ENCODE peak calls at places on chromosomes 7 and 10, in four cellular contexts. One of them, this sample, is unnamed.

GRCh38 chr10:97210576-97210975 is 24.8 kb upstream of the SLIT1 start:
- DNase-seq in OCI-LY7: peak; percentile 68
- DNase-seq in neural progenitor cell: peak; percentile 77
- DNase-seq in IMR-90: peak; percentile 66
- DNase-seq in this sample: peak; percentile 63

GRCh38 chr7:108210796-108211195 is 80.6 kb upstream of the LAMB4 start:
- DNase-seq in neural progenitor cell: no peak
- DNase-seq in IMR-90: no peak
- DNase-seq in OCI-LY7: no peak
- DNase-seq in this sample: no peak

GRCh38 chr10:77360121-77360520 is 277.5 kb downstream of the KCNMA1 start:
- DNase-seq in IMR-90: peak; percentile 52
- DNase-seq in neural progenitor cell: no peak
- DNase-seq in OCI-LY7: no peak
- DNase-seq in this sample: no peak

GRCh38 chr10:94879214-94879613 is 59.2 kb upstream of the CYP2C9 start:
- DNase-seq in IMR-90: no peak
- DNase-seq in neural progenitor cell: no peak
- DNase-seq in OCI-LY7: no peak
- DNase-seq in this sample: no peak

GRCh38 chr10:80015911-80016590 is 62.4 kb upstream of the TMEM254 start:
- DNase-seq in neural progenitor cell: no peak
- DNase-seq in OCI-LY7: no peak
- DNase-seq in IMR-90: no peak
- DNase-seq in this sample: no peak

GRCh38 chr10:101767966-101768790 is 7.7 kb downstream of the FGF8 start:
- DNase-seq in OCI-LY7: no peak
- DNase-seq in IMR-90: no peak
- DNase-seq in neural progenitor cell: peak; percentile 35
- DNase-seq in this sample: no peak

GRCh38 chr10:117537436-117537903 is 5.1 kb upstream of the EMX2 start:
- DNase-seq in IMR-90: no peak
- DNase-seq in OCI-LY7: no peak
- DNase-seq in neural progenitor cell: peak; percentile 83
- DNase-seq in this sample: peak; percentile 23

GRCh38 chr10:61970182-61971015 is 68.9 kb downstream of the ARID5B start:
- DNase-seq in OCI-LY7: peak; percentile 49
- DNase-seq in neural progenitor cell: no peak
- DNase-seq in IMR-90: no peak
- DNase-seq in this sample: no peak

GRCh38 chr7:67918158-67918557 is 921.5 kb downstream of the TYW1 start:
- DNase-seq in IMR-90: no peak
- DNase-seq in neural progenitor cell: no peak
- DNase-seq in OCI-LY7: peak; percentile 85
- DNase-seq in this sample: peak; percentile 33

GRCh38 chr10:88386878-88387773 is 196.0 kb downstream of the RNLS start:
- DNase-seq in IMR-90: peak; percentile 82
- DNase-seq in OCI-LY7: peak; percentile 91
- DNase-seq in neural progenitor cell: peak; percentile 51
- DNase-seq in this sample: peak; percentile 79

GRCh38 chr7:3095046-3095445 is 51.4 kb upstream of the CARD11 start:
- DNase-seq in OCI-LY7: peak; percentile 46
- DNase-seq in neural progenitor cell: no peak
- DNase-seq in IMR-90: no peak
- DNase-seq in this sample: no peak

GRCh38 chr10:102175415-102175814 is 23.2 kb downstream of the NOLC1 start:
- DNase-seq in neural progenitor cell: no peak
- DNase-seq in IMR-90: peak; percentile 85
- DNase-seq in OCI-LY7: no peak
- DNase-seq in this sample: no peak

GRCh38 chr7:38374507-38374906 is 101.1 kb upstream of the TARP start:
- DNase-seq in OCI-LY7: peak; percentile 53
- DNase-seq in IMR-90: peak; percentile 34
- DNase-seq in neural progenitor cell: peak; percentile 72
- DNase-seq in this sample: peak; percentile 24

GRCh38 chr7:80935971-80936370 is 17.1 kb upstream of the SEMA3C start:
- DNase-seq in neural progenitor cell: no peak
- DNase-seq in IMR-90: no peak
- DNase-seq in OCI-LY7: no peak
- DNase-seq in this sample: no peak

GRCh38 chr7:154902600-154903082 is 100.3 kb downstream of the PAXIP1 start:
- DNase-seq in neural progenitor cell: no peak
- DNase-seq in IMR-90: no peak
- DNase-seq in OCI-LY7: no peak
- DNase-seq in this sample: no peak

GRCh38 chr7:134298902-134299683 is 17.6 kb downstream of the SLC35B4 start:
- DNase-seq in OCI-LY7: no peak
- DNase-seq in IMR-90: peak; percentile 78
- DNase-seq in neural progenitor cell: no peak
- DNase-seq in this sample: peak; percentile 69

GRCh38 chr10:80203835-80204148 is 1.5 kb downstream of the ANXA11 start:
- DNase-seq in neural progenitor cell: no peak
- DNase-seq in IMR-90: no peak
- DNase-seq in OCI-LY7: no peak
- DNase-seq in this sample: peak; percentile 22

GRCh38 chr7:41287559-41288335 is 415.1 kb downstream of the INHBA start:
- DNase-seq in IMR-90: no peak
- DNase-seq in neural progenitor cell: no peak
- DNase-seq in OCI-LY7: no peak
- DNase-seq in this sample: no peak

GRCh38 chr7:131945313-131945831 is 388.9 kb upstream of the PODXL start:
- DNase-seq in OCI-LY7: peak; percentile 47
- DNase-seq in IMR-90: peak; percentile 11
- DNase-seq in neural progenitor cell: peak; percentile 92
- DNase-seq in this sample: peak; percentile 67

GRCh38 chr7:23055582-23056178 is 41.8 kb upstream of the HYCC1 start:
- DNase-seq in neural progenitor cell: peak; percentile 67
- DNase-seq in OCI-LY7: peak; percentile 83
- DNase-seq in IMR-90: peak; percentile 77
- DNase-seq in this sample: peak; percentile 70

GRCh38 chr10:15208221-15208620 is 39.7 kb upstream of the NMT2 start:
- DNase-seq in OCI-LY7: no peak
- DNase-seq in neural progenitor cell: no peak
- DNase-seq in IMR-90: no peak
- DNase-seq in this sample: no peak

GRCh38 chr10:132575320-132576201 is 38.0 kb downstream of the INPP5A start:
- DNase-seq in neural progenitor cell: no peak
- DNase-seq in IMR-90: peak; percentile 91
- DNase-seq in OCI-LY7: no peak
- DNase-seq in this sample: no peak

GRCh38 chr10:124917939-124918830 is 23.7 kb upstream of the ZRANB1 start:
- DNase-seq in OCI-LY7: no peak
- DNase-seq in IMR-90: peak; percentile 84
- DNase-seq in neural progenitor cell: no peak
- DNase-seq in this sample: peak; percentile 9

GRCh38 chr7:150390206-150390605 is 11.1 kb downstream of the ZNF775 start:
- DNase-seq in neural progenitor cell: no peak
- DNase-seq in OCI-LY7: no peak
- DNase-seq in IMR-90: peak; percentile 79
- DNase-seq in this sample: no peak

GRCh38 chr10:116831086-116831485 is 18.2 kb upstream of the ENO4 start:
- DNase-seq in OCI-LY7: no peak
- DNase-seq in IMR-90: no peak
- DNase-seq in neural progenitor cell: no peak
- DNase-seq in this sample: no peak

GRCh38 chr10:76558996-76559888 is 1078.4 kb downstream of the KCNMA1 start:
- DNase-seq in neural progenitor cell: no peak
- DNase-seq in OCI-LY7: no peak
- DNase-seq in IMR-90: peak; percentile 70
- DNase-seq in this sample: no peak

GRCh38 chr7:94375713-94376112 is 19.0 kb upstream of the COL1A2 start:
- DNase-seq in OCI-LY7: no peak
- DNase-seq in IMR-90: peak; percentile 98
- DNase-seq in neural progenitor cell: no peak
- DNase-seq in this sample: no peak

GRCh38 chr10:71404510-71405295 is 8.0 kb downstream of the CDH23 start:
- DNase-seq in neural progenitor cell: no peak
- DNase-seq in IMR-90: no peak
- DNase-seq in OCI-LY7: no peak
- DNase-seq in this sample: no peak

GRCh38 chr10:24034571-24034970 is 174.4 kb upstream of the KIAA1217 start:
- DNase-seq in neural progenitor cell: no peak
- DNase-seq in IMR-90: no peak
- DNase-seq in OCI-LY7: no peak
- DNase-seq in this sample: no peak

GRCh38 chr7:34842782-34843181 is 184.8 kb downstream of the NPSR1 start:
- DNase-seq in IMR-90: no peak
- DNase-seq in OCI-LY7: no peak
- DNase-seq in neural progenitor cell: no peak
- DNase-seq in this sample: no peak

GRCh38 chr10:4763960-4764428 is 62.0 kb upstream of the AKR1E2 start:
- DNase-seq in OCI-LY7: no peak
- DNase-seq in IMR-90: peak; percentile 87
- DNase-seq in neural progenitor cell: no peak
- DNase-seq in this sample: no peak

GRCh38 chr10:4061441-4061951 is 276.5 kb upstream of the KLF6 start:
- DNase-seq in neural progenitor cell: no peak
- DNase-seq in IMR-90: no peak
- DNase-seq in OCI-LY7: no peak
- DNase-seq in this sample: no peak

GRCh38 chr7:68700414-68700813 is 897.9 kb upstream of the AUTS2 start:
- DNase-seq in neural progenitor cell: no peak
- DNase-seq in IMR-90: peak; percentile 65
- DNase-seq in OCI-LY7: no peak
- DNase-seq in this sample: no peak

GRCh38 chr7:151461942-151462230 is 21.9 kb upstream of the CRYGN start:
- DNase-seq in neural progenitor cell: no peak
- DNase-seq in OCI-LY7: no peak
- DNase-seq in IMR-90: no peak
- DNase-seq in this sample: no peak

GRCh38 chr10:63057509-63057908 is 75.6 kb upstream of the NRBF2 start:
- DNase-seq in OCI-LY7: no peak
- DNase-seq in neural progenitor cell: no peak
- DNase-seq in IMR-90: no peak
- DNase-seq in this sample: no peak
- H2AFZ ChIP-seq in OCI-LY7: no peak overlapping the region
- H2AFZ ChIP-seq in neural progenitor cell: peak overlapping the region; percentile 24
- H2AFZ ChIP-seq in IMR-90: peak overlapping the region; percentile 8
- H2AFZ ChIP-seq in this sample: no peak overlapping the region

GRCh38 chr10:30494558-30494957 is 60.6 kb downstream of the MAP3K8 start:
- DNase-seq in neural progenitor cell: no peak
- DNase-seq in OCI-LY7: peak; percentile 45
- DNase-seq in IMR-90: no peak
- DNase-seq in this sample: no peak

GRCh38 chr10:30493609-30494530 is 59.9 kb downstream of the MAP3K8 start:
- DNase-seq in neural progenitor cell: no peak
- DNase-seq in IMR-90: peak; percentile 66
- DNase-seq in OCI-LY7: peak; percentile 43
- DNase-seq in this sample: no peak

GRCh38 chr10:30491204-30491603 is 57.2 kb downstream of the MAP3K8 start:
- DNase-seq in IMR-90: peak; percentile 40
- DNase-seq in neural progenitor cell: no peak
- DNase-seq in OCI-LY7: no peak
- DNase-seq in this sample: no peak

GRCh38 chr10:30490289-30491000 is 56.5 kb downstream of the MAP3K8 start:
- DNase-seq in IMR-90: no peak
- DNase-seq in OCI-LY7: no peak
- DNase-seq in neural progenitor cell: no peak
- DNase-seq in this sample: no peak

GRCh38 chr10:30491832-30492530 is 58.0 kb downstream of the MAP3K8 start:
- DNase-seq in IMR-90: no peak
- DNase-seq in neural progenitor cell: no peak
- DNase-seq in OCI-LY7: peak; percentile 25
- DNase-seq in this sample: no peak
- H2AFZ ChIP-seq in IMR-90: no peak overlapping the region
- H2AFZ ChIP-seq in neural progenitor cell: no peak overlapping the region
- H2AFZ ChIP-seq in OCI-LY7: peak overlapping the region; percentile 23
- H2AFZ ChIP-seq in this sample: no peak overlapping the region

GRCh38 chr10:103498936-103499638 is 5.6 kb downstream of the NEURL1 start:
- DNase-seq in OCI-LY7: peak; percentile 87
- DNase-seq in IMR-90: no peak
- DNase-seq in neural progenitor cell: no peak
- DNase-seq in this sample: peak; percentile 98

GRCh38 chr10:103497161-103497915 is 3.8 kb downstream of the NEURL1 start:
- DNase-seq in neural progenitor cell: no peak
- DNase-seq in IMR-90: no peak
- DNase-seq in OCI-LY7: no peak
- DNase-seq in this sample: no peak

GRCh38 chr10:103500481-103500880 is 7.0 kb downstream of the NEURL1 start:
- DNase-seq in OCI-LY7: no peak
- DNase-seq in neural progenitor cell: no peak
- DNase-seq in IMR-90: no peak
- DNase-seq in this sample: peak; percentile 61

GRCh38 chr10:103501186-103501585 is 7.7 kb downstream of the NEURL1 start:
- DNase-seq in IMR-90: no peak
- DNase-seq in OCI-LY7: no peak
- DNase-seq in neural progenitor cell: no peak
- DNase-seq in this sample: no peak

GRCh38 chr10:103499881-103500280 is 6.4 kb downstream of the NEURL1 start:
- DNase-seq in IMR-90: peak; percentile 22
- DNase-seq in OCI-LY7: no peak
- DNase-seq in neural progenitor cell: no peak
- DNase-seq in this sample: no peak
- H2AFZ ChIP-seq in IMR-90: no peak overlapping the region
- H2AFZ ChIP-seq in OCI-LY7: no peak overlapping the region
- H2AFZ ChIP-seq in neural progenitor cell: no peak overlapping the region
- H2AFZ ChIP-seq in this sample: no peak overlapping the region

DNA sequence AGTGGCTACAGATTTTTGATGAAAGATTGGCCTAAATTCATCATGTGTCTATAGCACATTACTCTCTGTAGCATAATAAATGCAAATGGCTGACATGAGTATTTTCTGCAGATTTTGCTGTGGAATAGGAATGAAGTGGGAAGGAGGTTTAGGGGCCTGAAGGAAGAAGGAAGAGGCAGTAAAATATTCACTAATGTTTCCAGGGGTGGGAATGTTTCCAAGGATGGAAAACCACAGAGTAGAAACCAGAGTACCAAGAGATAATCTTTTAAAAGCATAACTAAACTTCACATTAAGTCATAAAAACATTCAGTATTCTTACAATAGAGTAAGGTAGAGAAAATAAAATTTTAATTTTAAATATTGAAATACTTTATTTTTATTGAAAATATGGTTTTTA is 267.8 kb downstream of the BICC1 start:
- DNase-seq in OCI-LY7: no peak
- DNase-seq in neural progenitor cell: no peak
- DNase-seq in IMR-90: peak; percentile 33
- DNase-seq in this sample: no peak
- H2AFZ ChIP-seq in OCI-LY7: no peak overlapping the region
- H2AFZ ChIP-seq in neural progenitor cell: no peak overlapping the region
- H2AFZ ChIP-seq in IMR-90: no peak overlapping the region
- H2AFZ ChIP-seq in this sample: no peak overlapping the region

GRCh38 chr7:152871005-152871677 is 111.6 kb downstream of the ACTR3B start:
- DNase-seq in IMR-90: no peak
- DNase-seq in OCI-LY7: no peak
- DNase-seq in neural progenitor cell: no peak
- DNase-seq in this sample: no peak
- H2AFZ ChIP-seq in IMR-90: no peak overlapping the region
- H2AFZ ChIP-seq in OCI-LY7: no peak overlapping the region
- H2AFZ ChIP-seq in neural progenitor cell: no peak overlapping the region
- H2AFZ ChIP-seq in this sample: no peak overlapping the region